ENCODE peak calls at places on chromosomes 12 and 14, in seven cellular contexts. E, D, T, J, M, G and S are unnamed samples.
A peak's percentile ranks its signal among the peaks of the same experiment; 100 is the strongest.

GRCh38 chr12:65741662-65742480 is 82.4 kb upstream of the HMGA2 start:
- DNase-seq in E (peak; percentile 58), D (no peak), T (peak; percentile 30), J (peak; percentile 4), M (peak; percentile 78), G (peak; percentile 62), S (peak; percentile 77)

GRCh38 chr12:6330192-6330591 is 11.7 kb downstream of the TNFRSF1A start:
- DNase-seq in E (no peak), D (no peak), T (no peak), J (no peak), M (no peak), G (no peak), S (no peak)

GRCh38 chr12:80837342-80837978 is 100.3 kb downstream of the LIN7A start:
- DNase-seq in E (peak; percentile 83), D (no peak), T (peak; percentile 71), J (peak; percentile 38), M (peak; percentile 48), G (peak; percentile 18), S (peak; percentile 28)

GRCh38 chr12:105754313-105754712 is 384.4 kb downstream of the NUAK1 start:
- DNase-seq in E (no peak), D (no peak), T (no peak), J (no peak), M (no peak), G (no peak), S (no peak)

GRCh38 chr12:111783046-111783445 is 16.3 kb downstream of the ALDH2 start:
- DNase-seq in E (no peak), D (no peak), T (no peak), J (no peak), M (no peak), G (no peak), S (no peak)

GRCh38 chr12:48001426-48002178 is 2.7 kb downstream of the COL2A1 start:
- DNase-seq in E (peak; percentile 45), D (no peak), T (peak; percentile 15), J (peak; percentile 46), M (peak; percentile 78), G (peak; percentile 56), S (peak; percentile 58)

GRCh38 chr12:88247241-88247643 is 105.1 kb downstream of the TMTC3 start:
- DNase-seq in E (peak; percentile 83), D (no peak), T (peak; percentile 74), J (no peak), M (no peak), G (no peak), S (no peak)

GRCh38 chr12:13250416-13250815 is 53.9 kb downstream of the EMP1 start:
- DNase-seq in E (peak; percentile 86), D (no peak), T (peak; percentile 75), J (no peak), M (no peak), G (no peak), S (no peak)

GRCh38 chr14:88002421-88002820 is 2.5 kb upstream of the GPR65 start:
- DNase-seq in E (no peak), D (no peak), T (no peak), J (no peak), M (no peak), G (no peak), S (no peak)

GRCh38 chr14:24262821-24263733 is at the start of gene TGM1:
- DNase-seq in E (no peak), D (no peak), T (no peak), J (no peak), M (no peak), G (no peak), S (no peak)

GRCh38 chr12:26853303-26854027 is 20.5 kb upstream of the ITPR2 start:
- DNase-seq in E (peak; percentile 72), D (no peak), T (peak; percentile 50), J (peak; percentile 65), M (peak; percentile 57), G (peak; percentile 52), S (peak; percentile 73)

GRCh38 chr12:122363782-122364181 is 58.7 kb downstream of the CLIP1 start:
- DNase-seq in E (peak; percentile 50), D (no peak), T (no peak), J (no peak), M (no peak), G (no peak), S (no peak)
- TF ChIP-seq CTCF in E (no peak), D (no peak), T (no peak), J (no peak), M (no peak), G (no peak), S (no peak)

GRCh38 chr12:63095369-63095967 is 55.5 kb downstream of the AVPR1A start:
- DNase-seq in E (no peak), D (no peak), T (no peak), J (no peak), M (no peak), G (no peak), S (no peak)

GRCh38 chr12:63093711-63094110 is 57.3 kb downstream of the AVPR1A start:
- DNase-seq in E (no peak), D (no peak), T (no peak), J (no peak), M (no peak), G (no peak), S (no peak)

GRCh38 chr12:63093084-63093483 is 57.9 kb downstream of the AVPR1A start:
- DNase-seq in E (no peak), D (no peak), T (no peak), J (no peak), M (no peak), G (no peak), S (no peak)

GRCh38 chr12:63103489-63104131 is 47.4 kb downstream of the AVPR1A start:
- DNase-seq in E (peak; percentile 48), D (no peak), T (peak; percentile 3), J (no peak), M (no peak), G (no peak), S (no peak)

DNA sequence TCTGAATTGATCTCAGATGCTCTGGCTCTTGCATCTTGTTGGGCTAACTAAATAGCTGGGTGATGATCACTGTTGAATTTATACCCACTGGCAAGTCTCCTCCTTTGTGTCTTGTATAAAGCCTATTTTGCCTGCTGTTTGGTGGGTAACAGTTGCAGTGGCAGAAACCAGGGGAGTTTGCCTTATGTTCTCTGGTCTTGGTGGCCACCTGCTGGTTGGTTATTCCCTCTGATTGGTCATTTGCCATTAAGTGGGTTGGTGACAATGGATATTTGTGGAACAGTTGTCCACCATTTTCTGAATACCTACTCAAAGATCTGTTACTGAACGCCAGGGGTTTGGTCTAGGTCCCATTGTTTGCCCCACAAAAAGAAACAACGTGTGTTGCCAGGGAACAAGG is 52.1 kb downstream of the AVPR1A start:
- DNase-seq in E (no peak), D (no peak), T (no peak), J (no peak), M (no peak), G (no peak), S (no peak)
- TF ChIP-seq CTCF in E (no peak), D (no peak), T (peak; percentile 59), J (no peak), M (no peak), G (no peak), S (no peak)

DNA sequence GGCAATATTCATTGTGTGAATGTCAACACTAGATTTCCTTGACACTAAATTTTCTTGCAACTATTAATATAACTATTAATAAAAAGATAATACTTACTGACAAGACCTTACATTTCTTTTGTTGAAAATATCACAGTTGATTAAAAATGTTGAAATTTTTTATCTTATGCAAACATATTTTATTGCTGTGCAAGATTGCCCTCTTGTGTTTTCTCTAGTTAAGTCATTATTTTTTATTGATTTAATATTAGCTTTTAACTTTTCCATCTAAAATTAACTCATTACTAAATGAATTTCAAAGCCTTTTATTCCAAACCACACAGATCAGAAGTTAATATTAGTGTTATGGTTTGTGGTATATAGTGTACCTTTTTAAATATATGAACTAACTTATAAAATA is 11.7 kb upstream of the NAA30 start:
- DNase-seq in E (peak; percentile 41), D (no peak), T (no peak), J (no peak), M (no peak), G (no peak), S (no peak)
- TF ChIP-seq CTCF in E (peak; percentile 10), D (no peak), T (peak; percentile 69), J (no peak), M (no peak), G (peak; percentile 46), S (no peak)

GRCh38 chr12:83432176-83432719 is 745.5 kb downstream of the TMTC2 start:
- DNase-seq in E (no peak), D (no peak), T (no peak), J (no peak), M (peak; percentile 13), G (no peak), S (no peak)

GRCh38 chr12:83434600-83434999 is 747.9 kb downstream of the TMTC2 start:
- DNase-seq in E (no peak), D (no peak), T (no peak), J (no peak), M (no peak), G (no peak), S (no peak)
- TF ChIP-seq CTCF in E (no peak), D (no peak), T (no peak), J (no peak), M (no peak), G (no peak), S (no peak)

DNA sequence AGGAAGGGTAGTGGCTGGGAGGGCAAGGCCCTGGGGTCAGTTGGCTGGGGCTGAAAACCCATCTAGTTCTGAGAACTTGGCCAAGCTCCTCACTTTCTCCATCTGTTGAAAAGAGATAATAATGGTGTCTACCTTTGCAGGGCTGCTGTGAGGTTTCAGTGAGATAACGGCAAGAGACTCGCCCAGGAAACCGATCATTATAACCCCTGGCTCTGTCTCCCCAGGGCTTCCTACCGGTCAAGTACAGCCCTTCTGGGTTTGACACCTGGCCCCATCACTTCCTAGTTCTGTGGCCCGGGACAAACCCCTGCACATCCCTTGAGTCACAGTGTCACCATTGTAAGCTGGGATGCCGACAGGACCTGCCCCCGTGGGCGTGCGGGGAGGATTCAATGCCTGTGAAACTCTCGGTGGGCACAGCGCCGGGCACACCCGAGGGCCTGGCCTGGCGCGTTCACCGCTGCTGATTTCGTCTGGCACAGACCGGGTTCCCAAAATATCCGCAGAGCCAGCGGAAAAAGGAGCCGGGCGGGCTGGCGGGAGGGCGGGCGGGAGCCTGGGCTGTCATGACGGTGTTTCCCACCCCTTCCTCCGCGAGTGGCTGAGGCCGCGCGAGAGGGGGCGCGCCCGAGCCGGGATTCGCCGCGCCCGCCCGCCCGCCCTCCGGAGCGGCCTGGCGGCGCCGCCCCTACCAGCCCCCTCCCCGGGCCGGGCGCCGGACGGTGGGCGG is 4.5 kb downstream of the KMT5A start:
- DNase-seq in E (peak; percentile 55), D (peak; percentile 92), T (peak; percentile 44), J (peak; percentile 87), M (peak; percentile 62), G (peak; percentile 57), S (peak; percentile 79)
- TF ChIP-seq CTCF in E (no peak), D (no peak), T (no peak), J (peak; percentile 50), M (no peak), G (no peak), S (no peak)

GRCh38 chr12:49296836-49297694 is 2.1 kb downstream of the PRPH start:
- DNase-seq in E (no peak), D (no peak), T (no peak), J (no peak), M (peak; percentile 80), G (no peak), S (peak; percentile 56)
- TF ChIP-seq CTCF in E (no peak), D (no peak), T (peak; percentile 59), J (no peak), M (no peak), G (no peak), S (peak; percentile 72)

GRCh38 chr12:92007787-92008186 is 137.9 kb downstream of the BTG1 start:
- DNase-seq in E (no peak), D (no peak), T (no peak), J (no peak), M (peak; percentile 29), G (no peak), S (no peak)
- TF ChIP-seq CTCF in E (no peak), D (no peak), T (no peak), J (no peak), M (no peak), G (no peak), S (no peak)